ENCODE peak calls at places on chromosomes 1 and 21, in five cellular contexts. V is lower leg skin; Z is astrocyte of the spinal cord; E is activated CD4-positive, CD25-positive, alpha-beta regulatory T cell; L is NCI-H1417. T is an unnamed sample.

GRCh38 chr1:159947942-159948341 is 2.5 kb upstream of the IGSF9 start:
- DNase-seq in V (no peak), Z (no peak), E (no peak), L (no peak), T (no peak)

GRCh38 chr1:245860681-245861552 is 646.2 kb downstream of the SMYD3 start:
- DNase-seq in V (no peak), Z (peak), E (no peak), L (no peak), T (peak)

GRCh38 chr1:64540265-64540791 is 70.4 kb downstream of the CACHD1 start:
- DNase-seq in V (no peak), Z (peak), E (no peak), L (peak), T (peak)

GRCh38 chr1:158117854-158118691 is 62.6 kb upstream of the CD1D start:
- DNase-seq in V (peak), Z (peak), E (no peak), L (peak), T (peak)

GRCh38 chr1:147337040-147337439 is 94.6 kb downstream of the CHD1L start:
- DNase-seq in V (no peak), Z (no peak), E (no peak), L (peak), T (no peak)

GRCh38 chr1:29825941-29826415 is 589.7 kb downstream of the PTPRU start:
- DNase-seq in V (no peak), Z (no peak), E (no peak), L (no peak), T (no peak)

GRCh38 chr21:17451364-17451869 is 61.4 kb upstream of the CXADR start:
- DNase-seq in V (no peak), Z (peak), E (no peak), L (no peak), T (peak)

GRCh38 chr1:201912832-201913231 is 24.1 kb downstream of the SHISA4 start:
- DNase-seq in V (no peak), Z (no peak), E (no peak), L (no peak), T (peak)

GRCh38 chr1:248751635-248752034 is 3.9 kb downstream of the LYPD8 start:
- DNase-seq in V (no peak), Z (no peak), E (no peak), L (no peak), T (no peak)

GRCh38 chr1:54546651-54547348 is 1.2 kb upstream of the ACOT11 start:
- DNase-seq in V (peak), Z (no peak), E (no peak), L (no peak), T (no peak)

GRCh38 chr21:44820851-44821250 is 3.0 kb upstream of the SUMO3 start:
- DNase-seq in V (no peak), Z (no peak), E (no peak), L (no peak), T (no peak)

GRCh38 chr1:6730473-6730872 is 28.9 kb upstream of the DNAJC11 start:
- DNase-seq in V (no peak), Z (no peak), E (no peak), L (no peak), T (no peak)

GRCh38 chr1:220791287-220791686 is 4.6 kb downstream of the MTARC1 start:
- DNase-seq in V (no peak), Z (no peak), E (no peak), L (peak), T (no peak)

GRCh38 chr1:58442114-58442513 is 104.4 kb downstream of the OMA1 start:
- DNase-seq in V (no peak), Z (peak), E (no peak), L (no peak), T (peak)

GRCh38 chr1:12398479-12398878 is 168.6 kb downstream of the VPS13D start:
- DNase-seq in V (no peak), Z (no peak), E (no peak), L (no peak), T (no peak)

GRCh38 chr1:207259391-207259790 is 62.1 kb upstream of the CD55 start:
- DNase-seq in V (no peak), Z (peak), E (no peak), L (no peak), T (peak)

GRCh38 chr1:63189677-63190076 is 132.7 kb upstream of the FOXD3 start:
- DNase-seq in V (no peak), Z (no peak), E (no peak), L (peak), T (no peak)

GRCh38 chr1:88433556-88433955 is 250.5 kb upstream of the PKN2 start:
- DNase-seq in V (no peak), Z (no peak), E (no peak), L (no peak), T (peak)

GRCh38 chr1:42658880-42659337 is 686 bp downstream of the PPIH start:
- DNase-seq in V (no peak), Z (peak), E (no peak), L (peak), T (peak)

GRCh38 chr1:16719571-16720402 is 20.5 kb upstream of the RNU1-4 start:
- DNase-seq in V (peak), Z (no peak), E (no peak), L (no peak), T (peak)

GRCh38 chr1:3651939-3652537 is at the start of gene TP73:
- DNase-seq in V (no peak), Z (no peak), E (no peak), L (peak), T (peak)

GRCh38 chr1:183840140-183840539 is 35.2 kb downstream of the RGL1 start:
- DNase-seq in V (no peak), Z (peak), E (no peak), L (no peak), T (peak)